ENCODE peak calls at places on chromosome 15, in ten cellular contexts. U is cardiac fibroblast; M is IMR-90; E is heart right ventricle; V is body of pancreas; H is OCI-LY7; A is CD8-positive, alpha-beta T cell; P is adrenal gland; W is fibroblast of the aortic adventitia; O is sigmoid colon. X is an unnamed sample.

GRCh38 chr15:66841953-66842681 is 140.1 kb downstream of the SMAD6 start:
- DNase-seq in P (peak; percentile 84), E (peak; percentile 84), O (peak; percentile 95), A (no peak), U (peak; percentile 93), M (peak; percentile 89), V (peak; percentile 85), H (no peak), W (peak; percentile 91), X (peak; percentile 85)

GRCh38 chr15:70560617-70561328 is 202.6 kb downstream of the UACA start:
- DNase-seq in H (no peak), M (no peak), A (no peak), W (no peak), E (no peak), U (no peak), O (peak; percentile 20), V (no peak), P (no peak), X (no peak)

GRCh38 chr15:79918278-79918677 is 21.5 kb upstream of the MTHFS start:
- DNase-seq in U (no peak), O (no peak), V (no peak), M (no peak), H (no peak), W (no peak), P (no peak), E (no peak), A (no peak), X (no peak)

GRCh38 chr15:67322481-67322880 is 67.9 kb downstream of the IQCH start:
- DNase-seq in A (no peak), E (no peak), U (peak; percentile 76), O (no peak), M (peak; percentile 56), H (no peak), W (peak; percentile 41), P (no peak), V (no peak), X (no peak)

GRCh38 chr15:40340740-40341400 is at the start of gene CCDC9B:
- DNase-seq in W (peak; percentile 92), H (no peak), O (peak; percentile 98), E (peak; percentile 93), V (peak; percentile 80), P (peak; percentile 93), A (no peak), U (peak; percentile 92), M (peak; percentile 84), X (peak; percentile 92)

GRCh38 chr15:34691024-34691423 is 63.8 kb downstream of the GJD2 start:
- DNase-seq in W (peak; percentile 2), P (no peak), E (no peak), V (no peak), H (no peak), U (peak; percentile 90), M (peak; percentile 68), A (no peak), O (no peak), X (no peak)

GRCh38 chr15:23687143-23687470 is at the start of gene NDN:
- DNase-seq in V (peak; percentile 53), U (peak; percentile 1), M (peak; percentile 52), O (peak; percentile 70), H (no peak), E (peak; percentile 64), P (peak; percentile 58), W (peak; percentile 28), A (no peak), X (peak; percentile 42)

GRCh38 chr15:96365781-96366525 is 35.5 kb downstream of the NR2F2 start:
- DNase-seq in A (no peak), P (no peak), U (no peak), E (no peak), W (no peak), O (no peak), H (no peak), V (no peak), M (no peak), X (no peak)

GRCh38 chr15:92009162-92009561 is 155.7 kb downstream of the SLCO3A1 start:
- DNase-seq in U (no peak), O (no peak), V (no peak), M (no peak), A (no peak), E (no peak), W (no peak), H (no peak), P (no peak), X (no peak)

GRCh38 chr15:32718822-32719716 is 1.3 kb downstream of the GREM1 start:
- DNase-seq in O (peak; percentile 62), U (peak; percentile 43), V (peak; percentile 35), W (no peak), M (no peak), A (no peak), P (no peak), H (no peak), E (no peak), X (no peak)

GRCh38 chr15:92904832-92905640 is 4.9 kb downstream of the CHD2 start:
- DNase-seq in V (no peak), E (no peak), M (no peak), W (peak; percentile 48), H (no peak), U (no peak), A (no peak), P (no peak), O (no peak), X (no peak)

GRCh38 chr15:81293728-81294500 is 30.0 kb downstream of the STARD5 start:
- DNase-seq in U (no peak), A (peak; percentile 60), W (no peak), V (no peak), O (no peak), E (no peak), M (no peak), P (no peak), H (peak; percentile 95), X (no peak)

GRCh38 chr15:74275957-74276356 is 39.8 kb downstream of the CCDC33 start:
- DNase-seq in U (no peak), P (no peak), A (no peak), V (no peak), W (no peak), O (no peak), H (peak; percentile 19), M (no peak), E (no peak), X (no peak)

GRCh38 chr15:87597346-87598052 is 659.0 kb downstream of the NTRK3 start:
- DNase-seq in M (no peak), P (no peak), A (peak; percentile 7), W (peak; percentile 47), U (no peak), V (no peak), H (peak; percentile 1), E (no peak), O (no peak), X (no peak)

GRCh38 chr15:73956276-73957086 is 30.2 kb downstream of the LOXL1 start:
- DNase-seq in W (peak; percentile 91), U (peak; percentile 94), E (no peak), V (no peak), H (no peak), A (no peak), P (no peak), O (peak; percentile 66), M (peak; percentile 92), X (no peak)

GRCh38 chr15:35886765-35887164 is 340.8 kb upstream of the DPH6 start:
- DNase-seq in O (no peak), W (peak; percentile 13), E (no peak), M (peak; percentile 62), P (no peak), U (peak; percentile 69), V (no peak), H (no peak), A (no peak), X (no peak)

GRCh38 chr15:60326824-60327654 is 70.7 kb downstream of the ANXA2 start:
- DNase-seq in P (no peak), H (peak; percentile 51), V (no peak), E (no peak), A (peak; percentile 8), O (no peak), U (peak; percentile 78), M (peak; percentile 52), W (peak; percentile 76), X (no peak)

GRCh38 chr15:76996076-76996525 is 1.2 kb downstream of the PSTPIP1 start:
- DNase-seq in U (no peak), O (peak; percentile 53), P (no peak), H (no peak), E (no peak), V (no peak), A (no peak), M (no peak), W (no peak), X (no peak)
- H3K4me3 ChIP-seq in U (no peak overlapping the region), O (peak overlapping the region; percentile 17), P (no peak overlapping the region), H (no peak overlapping the region), E (peak overlapping the region; percentile 25), V (no peak overlapping the region), A (peak overlapping the region; percentile 87), M (no peak overlapping the region), W (no peak overlapping the region), X (no peak overlapping the region)

GRCh38 chr15:37764733-37765191 is 169.7 kb upstream of the TMCO5A start:
- DNase-seq in U (peak; percentile 85), P (peak; percentile 28), M (peak; percentile 74), V (peak; percentile 51), E (no peak), H (peak; percentile 66), O (no peak), W (peak; percentile 83), A (no peak), X (no peak)
- TF ChIP-seq CTCF in U (peak; percentile 72), P (peak; percentile 53), M (peak; percentile 73), V (peak; percentile 61), E (peak; percentile 40), H (peak; percentile 89), O (no peak), W (peak; percentile 79), A (peak; percentile 56), X (peak; percentile 26)

GRCh38 chr15:30990451-30991300 is 752 bp downstream of the MTMR10 start:
- DNase-seq in P (no peak), O (no peak), A (no peak), H (peak; percentile 58), E (no peak), U (peak; percentile 46), W (peak; percentile 49), V (no peak), M (peak; percentile 22), X (no peak)

GRCh38 chr15:30990036-30990435 is 1.4 kb downstream of the MTMR10 start:
- DNase-seq in O (no peak), P (no peak), V (no peak), E (no peak), A (no peak), W (no peak), H (peak; percentile 61), U (no peak), M (no peak), X (no peak)

GRCh38 chr15:30984542-30984941 is 6.9 kb downstream of the MTMR10 start:
- DNase-seq in P (no peak), U (no peak), E (no peak), H (no peak), V (no peak), W (no peak), A (no peak), M (no peak), O (no peak), X (no peak)

GRCh38 chr15:30984118-30984517 is 7.3 kb downstream of the MTMR10 start:
- DNase-seq in M (no peak), A (no peak), E (no peak), U (no peak), H (no peak), V (no peak), W (peak; percentile 14), P (no peak), O (no peak), X (no peak)

GRCh38 chr15:30985081-30985531 is 6.3 kb downstream of the MTMR10 start:
- DNase-seq in M (peak; percentile 20), E (no peak), H (peak; percentile 10), P (peak; percentile 24), W (peak; percentile 50), A (no peak), V (no peak), O (no peak), U (peak; percentile 48), X (no peak)
- H3K4me3 ChIP-seq in M (no peak overlapping the region), E (peak overlapping the region; percentile 2), H (no peak overlapping the region), P (no peak overlapping the region), W (no peak overlapping the region), A (no peak overlapping the region), V (no peak overlapping the region), O (peak overlapping the region; percentile 1), U (no peak overlapping the region), X (no peak overlapping the region)

GRCh38 chr15:62528505-62528904 is 363.4 kb upstream of the C2CD4B start:
- DNase-seq in P (no peak), W (no peak), U (no peak), M (no peak), E (no peak), A (no peak), V (no peak), H (no peak), O (no peak), X (no peak)
- TF ChIP-seq CTCF in P (no peak), W (no peak), U (no peak), M (no peak), E (no peak), A (no peak), V (no peak), H (no peak), O (no peak), X (no peak)

X was measured in lung.